ENCODE peak calls at places on chromosomes 4 and X, in five cellular contexts. J, N, G, I and A are unnamed samples.
A peak's percentile ranks its signal among the peaks of the same experiment; 100 is the strongest.

GRCh38 chrX:56727531-56727930 is 1.5 kb upstream of the NBDY start:
- ATAC-seq in G (no peak), N (no peak), J (no peak), I (no peak), A (no peak)

GRCh38 chr4:168955674-168956073 is 54.4 kb downstream of the CBR4 start:
- ATAC-seq in J (no peak), I (no peak), N (no peak), G (no peak), A (no peak)

GRCh38 chr4:6222761-6223292 is 22.5 kb upstream of the JAKMIP1 start:
- ATAC-seq in N (no peak), G (no peak), J (no peak), I (no peak), A (no peak)

GRCh38 chrX:39453847-39454645 is 643.7 kb downstream of the BCOR start:
- ATAC-seq in I (peak; percentile 38), G (no peak), J (peak; percentile 17), N (no peak), A (no peak)

GRCh38 chr4:40629401-40630334 is at the start of gene RBM47:
- ATAC-seq in G (peak; percentile 46), I (peak; percentile 95), N (peak; percentile 73), J (peak; percentile 89), A (peak; percentile 86)

GRCh38 chr4:124183926-124184325 is 528.6 kb downstream of the ANKRD50 start:
- ATAC-seq in G (no peak), J (no peak), I (no peak), N (no peak), A (no peak)

GRCh38 chr4:101355767-101356702 is 8.7 kb upstream of the PPP3CA start:
- ATAC-seq in G (no peak), N (no peak), J (peak; percentile 92), I (peak; percentile 59), A (peak; percentile 65)

GRCh38 chr4:73450398-73451004 is 14.5 kb downstream of the AFP start:
- ATAC-seq in N (no peak), J (peak; percentile 51), G (no peak), I (peak; percentile 93), A (peak; percentile 43)

GRCh38 chr4:186021461-186022167 is 47.3 kb upstream of the TLR3 start:
- ATAC-seq in N (peak; percentile 62), I (peak; percentile 80), G (no peak), J (peak; percentile 82), A (no peak)

GRCh38 chrX:21870494-21870893 is 14.7 kb downstream of the YY2 start:
- ATAC-seq in G (no peak), N (no peak), J (no peak), I (no peak), A (no peak)

GRCh38 chr4:152278505-152279301 is 257.2 kb downstream of the FBXW7 start:
- ATAC-seq in I (peak; percentile 38), J (peak; percentile 91), N (no peak), G (no peak), A (no peak)

GRCh38 chr4:7981738-7982394 is 42.2 kb upstream of the AFAP1 start:
- ATAC-seq in N (no peak), J (peak; percentile 33), I (no peak), G (no peak), A (no peak)

GRCh38 chrX:24333371-24333770 is 19.5 kb upstream of the SUPT20HL2 start:
- ATAC-seq in J (no peak), N (no peak), I (no peak), G (no peak), A (no peak)

GRCh38 chr4:58935336-58935735 is 1825.2 kb upstream of the IGFBP7 start:
- ATAC-seq in I (no peak), G (no peak), N (no peak), J (no peak), A (no peak)